ENCODE peak calls at places on chromosome 16, in eight cellular contexts. One of them, this sample, is unnamed.

GRCh38 chr16:65842067-65842466 is 524.4 kb upstream of the CDH5 start:
- DNase-seq in fibroblast of pulmonary artery: no peak
- DNase-seq in WERI-Rb-1: no peak
- DNase-seq in cardiac fibroblast: no peak
- DNase-seq in astrocyte: no peak
- DNase-seq in ascending aorta: no peak
- DNase-seq in DND-41: no peak
- DNase-seq in foreskin fibroblast: no peak
- DNase-seq in this sample: no peak

GRCh38 chr16:84370723-84371552 is 2.6 kb downstream of the ATP2C2 start:
- DNase-seq in fibroblast of pulmonary artery: no peak
- DNase-seq in WERI-Rb-1: no peak
- DNase-seq in cardiac fibroblast: no peak
- DNase-seq in astrocyte: no peak
- DNase-seq in ascending aorta: no peak
- DNase-seq in DND-41: no peak
- DNase-seq in foreskin fibroblast: no peak
- DNase-seq in this sample: no peak

GRCh38 chr16:54936086-54936978 is 5.7 kb downstream of the IRX5 start:
- DNase-seq in fibroblast of pulmonary artery: no peak
- DNase-seq in WERI-Rb-1: peak; percentile 28
- DNase-seq in cardiac fibroblast: peak; percentile 62
- DNase-seq in astrocyte: peak; percentile 72
- DNase-seq in ascending aorta: no peak
- DNase-seq in DND-41: no peak
- DNase-seq in foreskin fibroblast: peak; percentile 63
- DNase-seq in this sample: peak; percentile 56

GRCh38 chr16:24246911-24247607 is 9.1 kb upstream of the CACNG3 start:
- DNase-seq in fibroblast of pulmonary artery: no peak
- DNase-seq in WERI-Rb-1: no peak
- DNase-seq in cardiac fibroblast: no peak
- DNase-seq in astrocyte: no peak
- DNase-seq in ascending aorta: no peak
- DNase-seq in DND-41: no peak
- DNase-seq in foreskin fibroblast: no peak
- DNase-seq in this sample: no peak

GRCh38 chr16:17409894-17410293 is 60.9 kb downstream of the XYLT1 start:
- DNase-seq in fibroblast of pulmonary artery: no peak
- DNase-seq in WERI-Rb-1: peak; percentile 14
- DNase-seq in cardiac fibroblast: no peak
- DNase-seq in astrocyte: no peak
- DNase-seq in ascending aorta: no peak
- DNase-seq in DND-41: no peak
- DNase-seq in foreskin fibroblast: no peak
- DNase-seq in this sample: no peak

GRCh38 chr16:85675528-85675927 is 13.2 kb downstream of the GINS2 start:
- DNase-seq in fibroblast of pulmonary artery: peak; percentile 60
- DNase-seq in WERI-Rb-1: no peak
- DNase-seq in cardiac fibroblast: peak; percentile 47
- DNase-seq in astrocyte: no peak
- DNase-seq in ascending aorta: no peak
- DNase-seq in DND-41: no peak
- DNase-seq in foreskin fibroblast: peak; percentile 38
- DNase-seq in this sample: peak; percentile 31

GRCh38 chr16:85851034-85851780 is 47.8 kb upstream of the IRF8 start:
- DNase-seq in fibroblast of pulmonary artery: no peak
- DNase-seq in WERI-Rb-1: no peak
- DNase-seq in cardiac fibroblast: no peak
- DNase-seq in astrocyte: no peak
- DNase-seq in ascending aorta: no peak
- DNase-seq in DND-41: no peak
- DNase-seq in foreskin fibroblast: no peak
- DNase-seq in this sample: no peak

GRCh38 chr16:53780051-53780450 is 76.1 kb downstream of the FTO start:
- DNase-seq in fibroblast of pulmonary artery: no peak
- DNase-seq in WERI-Rb-1: no peak
- DNase-seq in cardiac fibroblast: no peak
- DNase-seq in astrocyte: no peak
- DNase-seq in ascending aorta: no peak
- DNase-seq in DND-41: no peak
- DNase-seq in foreskin fibroblast: no peak
- DNase-seq in this sample: no peak

GRCh38 chr16:2023098-2023925 is 3.4 kb upstream of the NHERF2 start:
- DNase-seq in fibroblast of pulmonary artery: peak; percentile 89
- DNase-seq in WERI-Rb-1: peak; percentile 91
- DNase-seq in cardiac fibroblast: peak; percentile 87
- DNase-seq in astrocyte: peak; percentile 47
- DNase-seq in ascending aorta: peak; percentile 75
- DNase-seq in DND-41: peak; percentile 95
- DNase-seq in foreskin fibroblast: peak; percentile 78
- DNase-seq in this sample: peak; percentile 77

GRCh38 chr16:79856581-79856980 is 256.0 kb upstream of the MAF start:
- DNase-seq in fibroblast of pulmonary artery: no peak
- DNase-seq in WERI-Rb-1: no peak
- DNase-seq in cardiac fibroblast: no peak
- DNase-seq in astrocyte: no peak
- DNase-seq in ascending aorta: no peak
- DNase-seq in DND-41: no peak
- DNase-seq in foreskin fibroblast: no peak
- DNase-seq in this sample: no peak

GRCh38 chr16:77213542-77214108 is 14.4 kb downstream of the SYCE1L start:
- DNase-seq in fibroblast of pulmonary artery: peak; percentile 87
- DNase-seq in WERI-Rb-1: no peak
- DNase-seq in cardiac fibroblast: peak; percentile 90
- DNase-seq in astrocyte: peak; percentile 96
- DNase-seq in ascending aorta: no peak
- DNase-seq in DND-41: no peak
- DNase-seq in foreskin fibroblast: peak; percentile 76
- DNase-seq in this sample: peak; percentile 83

GRCh38 chr16:13453938-13454553 is 465.9 kb upstream of the ERCC4 start:
- DNase-seq in fibroblast of pulmonary artery: no peak
- DNase-seq in WERI-Rb-1: peak; percentile 55
- DNase-seq in cardiac fibroblast: peak; percentile 10
- DNase-seq in astrocyte: no peak
- DNase-seq in ascending aorta: no peak
- DNase-seq in DND-41: peak; percentile 40
- DNase-seq in foreskin fibroblast: peak; percentile 47
- DNase-seq in this sample: peak; percentile 42

GRCh38 chr16:27404163-27404823 is 2.3 kb downstream of the IL21R start:
- DNase-seq in fibroblast of pulmonary artery: no peak
- DNase-seq in WERI-Rb-1: no peak
- DNase-seq in cardiac fibroblast: no peak
- DNase-seq in astrocyte: no peak
- DNase-seq in ascending aorta: no peak
- DNase-seq in DND-41: no peak
- DNase-seq in foreskin fibroblast: no peak
- DNase-seq in this sample: no peak

GRCh38 chr16:2156025-2156848 is 655 bp downstream of the TRAF7 start:
- DNase-seq in fibroblast of pulmonary artery: peak; percentile 65
- DNase-seq in WERI-Rb-1: no peak
- DNase-seq in cardiac fibroblast: peak; percentile 63
- DNase-seq in astrocyte: peak; percentile 69
- DNase-seq in ascending aorta: no peak
- DNase-seq in DND-41: peak; percentile 31
- DNase-seq in foreskin fibroblast: peak; percentile 78
- DNase-seq in this sample: peak; percentile 79

GRCh38 chr16:20676268-20676828 is 21.1 kb downstream of the ACSM1 start:
- DNase-seq in fibroblast of pulmonary artery: peak; percentile 18
- DNase-seq in WERI-Rb-1: peak; percentile 19
- DNase-seq in cardiac fibroblast: no peak
- DNase-seq in astrocyte: no peak
- DNase-seq in ascending aorta: no peak
- DNase-seq in DND-41: no peak
- DNase-seq in foreskin fibroblast: no peak
- DNase-seq in this sample: no peak

GRCh38 chr16:80375973-80376372 is 164.8 kb upstream of the DYNLRB2 start:
- DNase-seq in fibroblast of pulmonary artery: no peak
- DNase-seq in WERI-Rb-1: no peak
- DNase-seq in cardiac fibroblast: no peak
- DNase-seq in astrocyte: no peak
- DNase-seq in ascending aorta: no peak
- DNase-seq in DND-41: no peak
- DNase-seq in foreskin fibroblast: peak; percentile 2
- DNase-seq in this sample: peak; percentile 6

DNA sequence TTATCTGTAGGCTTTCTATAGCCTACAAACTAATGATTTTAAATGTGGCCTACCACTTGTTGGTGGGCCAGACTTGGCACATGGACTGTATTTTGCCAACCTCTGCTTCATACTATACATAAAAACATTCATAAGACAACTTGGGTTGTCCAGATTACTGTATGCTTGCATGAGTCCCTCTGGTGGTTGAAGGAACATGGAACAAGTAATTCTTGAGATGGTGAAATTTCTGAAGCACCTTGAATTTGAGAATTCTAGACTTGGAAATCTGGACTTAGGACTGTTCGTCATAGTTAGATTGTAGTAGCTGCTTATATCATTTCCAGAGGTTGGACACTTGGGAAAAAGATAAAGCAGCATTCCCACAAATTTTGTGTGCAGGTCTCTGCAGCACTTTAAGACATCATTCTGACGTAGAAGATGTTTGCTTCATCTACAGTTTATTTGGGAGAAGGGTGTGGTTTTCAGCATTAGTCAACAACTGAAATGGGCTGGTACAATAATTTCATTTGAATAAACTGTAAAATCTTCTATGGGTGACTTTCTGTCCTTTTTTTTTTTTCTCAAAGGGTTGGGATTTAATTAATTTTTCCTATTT is 31.2 kb downstream of the NFATC3 start:
- DNase-seq in fibroblast of pulmonary artery: peak; percentile 65
- DNase-seq in WERI-Rb-1: no peak
- DNase-seq in cardiac fibroblast: peak; percentile 64
- DNase-seq in astrocyte: peak; percentile 13
- DNase-seq in ascending aorta: no peak
- DNase-seq in DND-41: no peak
- DNase-seq in foreskin fibroblast: peak; percentile 13
- DNase-seq in this sample: peak; percentile 29
- TF ChIP-seq CTCF in fibroblast of pulmonary artery: peak; percentile 74
- TF ChIP-seq CTCF in WERI-Rb-1: peak; percentile 14
- TF ChIP-seq CTCF in cardiac fibroblast: peak; percentile 60
- TF ChIP-seq CTCF in astrocyte: peak; percentile 42
- TF ChIP-seq CTCF in ascending aorta: peak; percentile 15
- TF ChIP-seq CTCF in DND-41: peak; percentile 49
- TF ChIP-seq CTCF in foreskin fibroblast: peak; percentile 56
- TF ChIP-seq CTCF in this sample: peak; percentile 59

GRCh38 chr16:88703486-88704309 is 2.5 kb downstream of the RNF166 start:
- DNase-seq in fibroblast of pulmonary artery: no peak
- DNase-seq in WERI-Rb-1: no peak
- DNase-seq in cardiac fibroblast: no peak
- DNase-seq in astrocyte: no peak
- DNase-seq in ascending aorta: no peak
- DNase-seq in DND-41: peak; percentile 93
- DNase-seq in foreskin fibroblast: no peak
- DNase-seq in this sample: no peak

GRCh38 chr16:88700636-88701482 is 5.3 kb downstream of the RNF166 start:
- DNase-seq in fibroblast of pulmonary artery: peak; percentile 92
- DNase-seq in WERI-Rb-1: no peak
- DNase-seq in cardiac fibroblast: peak; percentile 89
- DNase-seq in astrocyte: peak; percentile 84
- DNase-seq in ascending aorta: peak; percentile 92
- DNase-seq in DND-41: peak; percentile 96
- DNase-seq in foreskin fibroblast: peak; percentile 75
- DNase-seq in this sample: peak; percentile 59

GRCh38 chr16:88701541-88702363 is 4.5 kb downstream of the RNF166 start:
- DNase-seq in fibroblast of pulmonary artery: no peak
- DNase-seq in WERI-Rb-1: no peak
- DNase-seq in cardiac fibroblast: no peak
- DNase-seq in astrocyte: no peak
- DNase-seq in ascending aorta: no peak
- DNase-seq in DND-41: no peak
- DNase-seq in foreskin fibroblast: no peak
- DNase-seq in this sample: no peak

GRCh38 chr16:88700322-88700635 is 5.9 kb downstream of the RNF166 start:
- DNase-seq in fibroblast of pulmonary artery: no peak
- DNase-seq in WERI-Rb-1: no peak
- DNase-seq in cardiac fibroblast: no peak
- DNase-seq in astrocyte: no peak
- DNase-seq in ascending aorta: no peak
- DNase-seq in DND-41: no peak
- DNase-seq in foreskin fibroblast: no peak
- DNase-seq in this sample: no peak

DNA sequence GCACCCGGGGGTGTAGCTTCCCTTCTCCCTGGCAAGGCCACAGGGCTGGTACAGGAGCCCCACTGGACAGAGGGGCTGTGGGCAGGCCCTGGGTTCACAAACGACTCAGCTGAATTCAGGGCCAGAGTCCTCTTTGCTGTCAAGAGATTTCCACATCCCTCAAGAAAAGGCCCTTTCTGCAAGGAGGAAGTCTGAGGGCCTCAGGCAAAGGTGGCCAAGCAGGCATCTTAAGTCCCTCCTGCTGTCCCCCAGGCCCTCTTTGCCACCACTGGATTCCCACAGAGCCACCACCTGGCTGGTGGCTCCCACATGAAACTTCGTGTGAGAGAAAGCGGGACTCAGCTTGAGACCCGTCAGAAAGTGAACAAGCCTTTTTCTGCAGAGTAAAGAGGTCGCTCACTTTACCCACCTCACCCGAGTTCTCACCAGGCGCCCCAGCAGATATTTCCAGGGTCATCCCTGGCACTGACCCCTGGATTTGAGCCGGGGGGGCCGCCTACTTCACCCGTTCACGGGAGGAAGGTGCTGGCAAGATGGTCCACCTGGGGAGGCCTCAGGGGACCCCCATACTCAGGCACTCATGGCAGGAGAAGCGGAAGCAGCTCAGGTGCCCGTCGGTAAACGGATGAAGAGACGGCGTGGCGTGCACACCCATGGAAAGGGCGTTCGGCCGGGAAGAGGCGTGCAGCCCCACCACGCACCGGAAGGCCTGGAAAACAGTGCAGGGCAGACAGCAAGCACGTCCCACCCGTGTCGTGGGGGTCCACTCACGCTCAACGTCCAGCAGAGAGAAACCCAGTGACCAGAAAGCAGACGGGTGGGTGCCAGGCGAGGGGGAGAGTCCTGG is 3.6 kb downstream of the RNF166 start:
- DNase-seq in fibroblast of pulmonary artery: no peak
- DNase-seq in WERI-Rb-1: no peak
- DNase-seq in cardiac fibroblast: no peak
- DNase-seq in astrocyte: no peak
- DNase-seq in ascending aorta: no peak
- DNase-seq in DND-41: no peak
- DNase-seq in foreskin fibroblast: no peak
- DNase-seq in this sample: no peak
- H3K4me3 ChIP-seq in fibroblast of pulmonary artery: no peak overlapping the region
- H3K4me3 ChIP-seq in WERI-Rb-1: no peak overlapping the region
- H3K4me3 ChIP-seq in cardiac fibroblast: no peak overlapping the region
- H3K4me3 ChIP-seq in astrocyte: no peak overlapping the region
- H3K4me3 ChIP-seq in ascending aorta: no peak overlapping the region
- H3K4me3 ChIP-seq in DND-41: peak overlapping the region; percentile 58
- H3K4me3 ChIP-seq in foreskin fibroblast: no peak overlapping the region
- H3K4me3 ChIP-seq in this sample: no peak overlapping the region

GRCh38 chr16:11949527-11949926 is 7.7 kb upstream of the NPIPB2 start:
- DNase-seq in fibroblast of pulmonary artery: peak; percentile 51
- DNase-seq in WERI-Rb-1: peak; percentile 75
- DNase-seq in cardiac fibroblast: peak; percentile 56
- DNase-seq in astrocyte: peak; percentile 23
- DNase-seq in ascending aorta: no peak
- DNase-seq in DND-41: peak; percentile 24
- DNase-seq in foreskin fibroblast: peak; percentile 50
- DNase-seq in this sample: peak; percentile 60
- TF ChIP-seq CTCF in fibroblast of pulmonary artery: peak; percentile 44
- TF ChIP-seq CTCF in WERI-Rb-1: peak; percentile 73
- TF ChIP-seq CTCF in cardiac fibroblast: peak; percentile 40
- TF ChIP-seq CTCF in astrocyte: peak; percentile 35
- TF ChIP-seq CTCF in ascending aorta: peak; percentile 38
- TF ChIP-seq CTCF in DND-41: peak; percentile 65
- TF ChIP-seq CTCF in foreskin fibroblast: peak; percentile 45
- TF ChIP-seq CTCF in this sample: peak; percentile 75

GRCh38 chr16:57128787-57129389 is 36.5 kb downstream of the CPNE2 start:
- DNase-seq in fibroblast of pulmonary artery: no peak
- DNase-seq in WERI-Rb-1: no peak
- DNase-seq in cardiac fibroblast: no peak
- DNase-seq in astrocyte: no peak
- DNase-seq in ascending aorta: no peak
- DNase-seq in DND-41: no peak
- DNase-seq in foreskin fibroblast: no peak
- DNase-seq in this sample: no peak
- H3K4me3 ChIP-seq in fibroblast of pulmonary artery: no peak overlapping the region
- H3K4me3 ChIP-seq in WERI-Rb-1: no peak overlapping the region
- H3K4me3 ChIP-seq in cardiac fibroblast: no peak overlapping the region
- H3K4me3 ChIP-seq in astrocyte: no peak overlapping the region
- H3K4me3 ChIP-seq in ascending aorta: no peak overlapping the region
- H3K4me3 ChIP-seq in DND-41: no peak overlapping the region
- H3K4me3 ChIP-seq in foreskin fibroblast: no peak overlapping the region
- H3K4me3 ChIP-seq in this sample: no peak overlapping the region